ENCODE peak calls at places on chromosomes 13 and 19, in five cellular contexts. One of them, this sample, is unnamed.

GRCh38 chr19:17755977-17756670 is 4.8 kb downstream of the FCHO1 start:
- DNase-seq in NCI-H1930: peak; percentile 58
- DNase-seq in AG09319: no peak
- DNase-seq in iPS-NIHi11: peak; percentile 85
- DNase-seq in activated CD4-positive, alpha-beta T cell treated with anti-CD3 and anti-CD28 coated beads, Interleukin-2, amount 10 ng/mL, durations not matched to agents 7 days and 5 days: peak; percentile 59
- DNase-seq in this sample: peak; percentile 25

GRCh38 chr13:41649659-41650058 is 192.3 kb downstream of the RGCC start:
- DNase-seq in NCI-H1930: no peak
- DNase-seq in iPS-NIHi11: peak; percentile 29
- DNase-seq in AG09319: no peak
- DNase-seq in activated CD4-positive, alpha-beta T cell treated with anti-CD3 and anti-CD28 coated beads, Interleukin-2, amount 10 ng/mL, durations not matched to agents 7 days and 5 days: no peak
- DNase-seq in this sample: no peak

GRCh38 chr13:22126433-22127021 is 455.7 kb downstream of the FGF9 start:
- DNase-seq in AG09319: no peak
- DNase-seq in iPS-NIHi11: no peak
- DNase-seq in activated CD4-positive, alpha-beta T cell treated with anti-CD3 and anti-CD28 coated beads, Interleukin-2, amount 10 ng/mL, durations not matched to agents 7 days and 5 days: no peak
- DNase-seq in NCI-H1930: no peak
- DNase-seq in this sample: no peak

GRCh38 chr13:100112186-100112838 is 23.4 kb downstream of the PCCA start:
- DNase-seq in AG09319: no peak
- DNase-seq in NCI-H1930: no peak
- DNase-seq in iPS-NIHi11: no peak
- DNase-seq in activated CD4-positive, alpha-beta T cell treated with anti-CD3 and anti-CD28 coated beads, Interleukin-2, amount 10 ng/mL, durations not matched to agents 7 days and 5 days: no peak
- DNase-seq in this sample: no peak

GRCh38 chr19:17210296-17210695 is 4.9 kb upstream of the USE1 start:
- DNase-seq in NCI-H1930: no peak
- DNase-seq in AG09319: no peak
- DNase-seq in iPS-NIHi11: no peak
- DNase-seq in activated CD4-positive, alpha-beta T cell treated with anti-CD3 and anti-CD28 coated beads, Interleukin-2, amount 10 ng/mL, durations not matched to agents 7 days and 5 days: no peak
- DNase-seq in this sample: no peak

GRCh38 chr19:55231391-55232283 is 3.1 kb upstream of the TMEM86B start:
- DNase-seq in AG09319: no peak
- DNase-seq in NCI-H1930: no peak
- DNase-seq in iPS-NIHi11: no peak
- DNase-seq in activated CD4-positive, alpha-beta T cell treated with anti-CD3 and anti-CD28 coated beads, Interleukin-2, amount 10 ng/mL, durations not matched to agents 7 days and 5 days: no peak
- DNase-seq in this sample: no peak

GRCh38 chr13:69601661-69602060 is 506.0 kb upstream of the ATXN8OS start:
- DNase-seq in NCI-H1930: no peak
- DNase-seq in AG09319: no peak
- DNase-seq in iPS-NIHi11: no peak
- DNase-seq in activated CD4-positive, alpha-beta T cell treated with anti-CD3 and anti-CD28 coated beads, Interleukin-2, amount 10 ng/mL, durations not matched to agents 7 days and 5 days: no peak
- DNase-seq in this sample: no peak

GRCh38 chr13:73228546-73228945 is 169.7 kb downstream of the KLF5 start:
- DNase-seq in AG09319: no peak
- DNase-seq in activated CD4-positive, alpha-beta T cell treated with anti-CD3 and anti-CD28 coated beads, Interleukin-2, amount 10 ng/mL, durations not matched to agents 7 days and 5 days: peak; percentile 49
- DNase-seq in NCI-H1930: no peak
- DNase-seq in iPS-NIHi11: no peak
- DNase-seq in this sample: no peak

GRCh38 chr19:15210323-15210774 is 9.6 kb upstream of the NOTCH3 start:
- DNase-seq in AG09319: no peak
- DNase-seq in iPS-NIHi11: no peak
- DNase-seq in activated CD4-positive, alpha-beta T cell treated with anti-CD3 and anti-CD28 coated beads, Interleukin-2, amount 10 ng/mL, durations not matched to agents 7 days and 5 days: no peak
- DNase-seq in NCI-H1930: no peak
- DNase-seq in this sample: no peak

GRCh38 chr19:49570138-49570856 is 10.1 kb downstream of the NOSIP start:
- DNase-seq in activated CD4-positive, alpha-beta T cell treated with anti-CD3 and anti-CD28 coated beads, Interleukin-2, amount 10 ng/mL, durations not matched to agents 7 days and 5 days: peak; percentile 88
- DNase-seq in NCI-H1930: peak; percentile 87
- DNase-seq in AG09319: peak; percentile 60
- DNase-seq in iPS-NIHi11: peak; percentile 91
- DNase-seq in this sample: peak; percentile 49